ENCODE peak calls at places on chromosome 22, in ten cellular contexts. X is WTC11; N is sigmoid colon; J is activated T-cell treated with anti-CD3 and anti-CD28 coated beads, Interleukin-2, amount 50 U/mL, for 72 hours; S is central memory CD4-positive, alpha-beta T cell; P is T1000; H is NCI-H1436; E is body of pancreas; M is stimulated activated CD8-positive, alpha-beta memory T cell treated with anti-CD3 and anti-CD28 coated beads, Interleukin-15, amount 100 ng/mL, for 48 hours; Z is stimulated activated CD4-positive, alpha-beta T cell treated with anti-CD3 and anti-CD28 coated beads, Interleukin-1b, Interleukin-23, amount 100 ng/mL, for 24 hours. C is an unnamed sample.

GRCh38 chr22:44088976-44089570 is 65.0 kb downstream of the PARVB start:
- DNase-seq in X (no peak), N (peak), J (no peak), S (no peak), P (peak), H (no peak), E (no peak), M (no peak), Z (no peak), C (no peak)

GRCh38 chr22:50436134-50436830 is 38.6 kb downstream of the SBF1 start:
- DNase-seq in X (no peak), N (no peak), J (no peak), S (no peak), P (no peak), H (no peak), E (no peak), M (no peak), Z (no peak), C (no peak)

GRCh38 chr22:36406139-36406538 is 18.4 kb upstream of the MYH9 start:
- DNase-seq in X (no peak), N (no peak), J (no peak), S (no peak), P (no peak), H (no peak), E (no peak), M (no peak), Z (no peak), C (no peak)

GRCh38 chr22:27381552-27381951 is 420.0 kb downstream of the MN1 start:
- DNase-seq in X (no peak), N (no peak), J (no peak), S (no peak), P (no peak), H (peak), E (no peak), M (no peak), Z (no peak), C (no peak)

GRCh38 chr22:39710380-39711117 is 140.0 kb downstream of the CACNA1I start:
- DNase-seq in X (no peak), N (no peak), J (no peak), S (no peak), P (no peak), H (no peak), E (peak), M (no peak), Z (no peak), C (no peak)

GRCh38 chr22:27785818-27786217 is 15.7 kb downstream of the MN1 start:
- DNase-seq in X (no peak), N (no peak), J (no peak), S (no peak), P (no peak), H (no peak), E (no peak), M (no peak), Z (no peak), C (no peak)

GRCh38 chr22:43992331-43992821 is 31.7 kb upstream of the PARVB start:
- DNase-seq in X (no peak), N (peak), J (no peak), S (no peak), P (peak), H (no peak), E (no peak), M (no peak), Z (no peak), C (no peak)

GRCh38 chr22:47294222-47294532 is 531.7 kb downstream of the TBC1D22A start:
- DNase-seq in X (no peak), N (peak), J (no peak), S (no peak), P (peak), H (no peak), E (no peak), M (no peak), Z (no peak), C (no peak)

GRCh38 chr22:45945621-45946020 is 31.3 kb downstream of the WNT7B start:
- DNase-seq in X (no peak), N (no peak), J (no peak), S (no peak), P (no peak), H (no peak), E (no peak), M (no peak), Z (no peak), C (no peak)

GRCh38 chr22:24184057-24184798 is 2.9 kb downstream of the SUSD2 start:
- DNase-seq in X (no peak), N (peak), J (no peak), S (no peak), P (no peak), H (no peak), E (no peak), M (no peak), Z (no peak), C (peak)

GRCh38 chr22:36292823-36293530 is 40.0 kb downstream of the APOL1 start:
- DNase-seq in X (no peak), N (peak), J (no peak), S (no peak), P (no peak), H (no peak), E (no peak), M (no peak), Z (no peak), C (peak)

GRCh38 chr22:29674121-29674520 is 45.7 kb upstream of the CABP7 start:
- DNase-seq in X (no peak), N (no peak), J (no peak), S (no peak), P (no peak), H (no peak), E (no peak), M (no peak), Z (no peak), C (no peak)

GRCh38 chr22:46613606-46613997 is 6.6 kb upstream of the GRAMD4 start:
- DNase-seq in X (no peak), N (no peak), J (peak), S (no peak), P (no peak), H (no peak), E (no peak), M (no peak), Z (no peak), C (peak)

GRCh38 chr22:46410291-46410808 is 74.8 kb downstream of the TRMU start:
- DNase-seq in X (no peak), N (no peak), J (no peak), S (no peak), P (no peak), H (no peak), E (no peak), M (no peak), Z (no peak), C (no peak)